ENCODE peak calls at places on chromosomes 16 and 17, in six cellular contexts. G is A549, J is Peyer's patch, Y is GM12878, E is esophagus squamous epithelium, C is thyroid gland. Q is an unnamed sample. For H3K4me1, the result is how much of the 10 kb centered on the place peaks cover.

GRCh38 chr16:20638711-20639335 is 58.7 kb downstream of the ACSM1 start:
- DNase-seq in C (no peak), Y (no peak), G (no peak), E (no peak), J (no peak), Q (no peak)

GRCh38 chr16:88759245-88759975 is 25.6 kb downstream of the PIEZO1 start:
- DNase-seq in J (no peak), C (no peak), G (no peak), Y (no peak), E (no peak), Q (peak)

GRCh38 chr17:8122923-8123694 is 797 bp downstream of the HES7 start:
- DNase-seq in E (no peak), Y (no peak), C (peak), G (peak), J (no peak), Q (no peak)

GRCh38 chr17:78717431-78717980 is 64.6 kb downstream of the CYTH1 start:
- DNase-seq in C (no peak), J (no peak), Y (no peak), E (no peak), G (peak), Q (no peak)

GRCh38 chr17:74148446-74148845 is 55.0 kb upstream of the RPL38 start:
- DNase-seq in G (no peak), Y (no peak), E (no peak), C (no peak), J (no peak), Q (no peak)

GRCh38 chr17:82734987-82735866 is at the start of gene FN3K:
- DNase-seq in G (peak), E (no peak), Y (no peak), J (peak), C (peak), Q (peak)

GRCh38 chr17:63960006-63960405 is 12.7 kb downstream of the SCN4A start:
- DNase-seq in Y (no peak), J (no peak), C (no peak), E (no peak), G (no peak), Q (no peak)

GRCh38 chr17:18889658-18890057 is 31.7 kb downstream of the PRPSAP2 start:
- DNase-seq in J (no peak), Y (no peak), C (peak), G (no peak), E (no peak), Q (no peak)

GRCh38 chr17:3693829-3694231 is 2.1 kb downstream of the P2RX5 start:
- DNase-seq in E (no peak), G (no peak), J (no peak), C (no peak), Y (peak), Q (no peak)

GRCh38 chr17:39650121-39650579 is 13.2 kb downstream of the STARD3 start:
- DNase-seq in G (no peak), E (no peak), J (no peak), C (no peak), Y (no peak), Q (no peak)

GRCh38 chr16:49281843-49282642 is 405 bp upstream of the CBLN1 start:
- DNase-seq in G (peak), E (no peak), Y (no peak), J (peak), C (peak), Q (peak)

GRCh38 chr16:85449885-85450245 is 163.3 kb upstream of the GSE1 start:
- DNase-seq in E (no peak), G (no peak), Y (no peak), J (no peak), C (no peak), Q (no peak)

GRCh38 chr16:27113341-27113841 is 46.7 kb downstream of the C16orf82 start:
- DNase-seq in J (peak), E (no peak), Y (peak), C (no peak), G (no peak), Q (no peak)

GRCh38 chr17:1532836-1533602 is 16.6 kb upstream of the INPP5K start:
- DNase-seq in E (no peak), Y (no peak), C (no peak), G (no peak), J (no peak), Q (no peak)

GRCh38 chr16:24775455-24775854 is 46.0 kb downstream of the TNRC6A start:
- DNase-seq in J (no peak), E (no peak), Y (no peak), C (no peak), G (no peak), Q (peak)

GRCh38 chr17:74842599-74843351 is 16.9 kb downstream of the GRIN2C start:
- DNase-seq in G (peak), C (peak), J (peak), Y (no peak), E (no peak), Q (peak)

GRCh38 chr16:57821149-57821971 is 19.1 kb upstream of the KIFC3 start:
- DNase-seq in J (no peak), G (no peak), C (no peak), Y (no peak), E (no peak), Q (no peak)

GRCh38 chr17:67476787-67477335 is 99.8 kb downstream of the PITPNC1 start:
- DNase-seq in J (no peak), E (no peak), Y (no peak), C (no peak), G (no peak), Q (no peak)

GRCh38 chr17:8698142-8699050 is 46.2 kb downstream of the CCDC42 start:
- DNase-seq in G (no peak), Y (no peak), E (no peak), J (no peak), C (peak), Q (no peak)

GRCh38 chr17:18038149-18038850 is 668 bp downstream of the ATPAF2 start:
- DNase-seq in G (no peak), Y (no peak), E (no peak), C (no peak), J (no peak), Q (no peak)

GRCh38 chr17:32185875-32186274 is 43.6 kb downstream of the RHOT1 start:
- DNase-seq in E (no peak), C (no peak), G (no peak), Y (no peak), J (no peak), Q (no peak)

GRCh38 chr17:76940293-76940692 is 72.1 kb downstream of the MGAT5B start:
- DNase-seq in Y (no peak), C (no peak), G (no peak), E (no peak), J (no peak), Q (no peak)

GRCh38 chr17:73255671-73256181 is 6.0 kb downstream of the CPSF4L start:
- DNase-seq in G (peak), Y (no peak), J (peak), E (no peak), C (peak), Q (peak)

GRCh38 chr17:11290814-11291213 is 49.8 kb downstream of the SHISA6 start:
- DNase-seq in E (no peak), C (no peak), Y (no peak), J (no peak), G (no peak), Q (no peak)

GRCh38 chr16:87496101-87496801 is 3.4 kb upstream of the ZCCHC14 start:
- DNase-seq in C (no peak), E (no peak), G (no peak), Y (peak), J (peak), Q (no peak)

GRCh38 chr16:19691161-19691850 is 26.7 kb downstream of the KNOP1 start:
- DNase-seq in E (no peak), C (peak), G (no peak), J (no peak), Y (no peak), Q (no peak)

GRCh38 chr16:77962689-77963088 is 59.7 kb upstream of the CLEC3A start:
- DNase-seq in G (no peak), E (no peak), Y (no peak), J (no peak), C (no peak), Q (no peak)

GRCh38 chr17:80070375-80071115 is 30.8 kb upstream of the GAA start:
- DNase-seq in G (no peak), Y (no peak), J (no peak), C (no peak), E (no peak), Q (no peak)

GRCh38 chr17:44884941-44885340 is 14.3 kb downstream of the EFTUD2 start:
- DNase-seq in G (no peak), Y (no peak), E (no peak), J (no peak), C (no peak), Q (no peak)

GRCh38 chr17:40598021-40598927 is 33.0 kb upstream of the CCR7 start:
- DNase-seq in G (no peak), E (no peak), J (no peak), C (no peak), Y (no peak), Q (no peak)

GRCh38 chr16:89033304-89033703 is 56.3 kb upstream of the CBFA2T3 start:
- DNase-seq in G (no peak), C (no peak), J (no peak), E (no peak), Y (no peak), Q (no peak)

GRCh38 chr17:74737299-74738050 is 419 bp downstream of the RAB37 start:
- DNase-seq in G (peak), Y (no peak), C (no peak), J (peak), E (no peak), Q (no peak)

GRCh38 chr17:41740506-41740905 is 6.1 kb upstream of the HAP1 start:
- DNase-seq in J (no peak), Y (no peak), C (no peak), E (no peak), G (no peak), Q (no peak)

GRCh38 chr17:11644265-11645212 is 46.3 kb downstream of the DNAH9 start:
- DNase-seq in E (no peak), J (peak), G (peak), C (peak), Y (no peak), Q (peak)

GRCh38 chr17:45640141-45640850 is 143.8 kb upstream of the CRHR1 start:
- DNase-seq in Y (peak), J (peak), G (peak), C (peak), E (no peak), Q (peak)

DNA sequence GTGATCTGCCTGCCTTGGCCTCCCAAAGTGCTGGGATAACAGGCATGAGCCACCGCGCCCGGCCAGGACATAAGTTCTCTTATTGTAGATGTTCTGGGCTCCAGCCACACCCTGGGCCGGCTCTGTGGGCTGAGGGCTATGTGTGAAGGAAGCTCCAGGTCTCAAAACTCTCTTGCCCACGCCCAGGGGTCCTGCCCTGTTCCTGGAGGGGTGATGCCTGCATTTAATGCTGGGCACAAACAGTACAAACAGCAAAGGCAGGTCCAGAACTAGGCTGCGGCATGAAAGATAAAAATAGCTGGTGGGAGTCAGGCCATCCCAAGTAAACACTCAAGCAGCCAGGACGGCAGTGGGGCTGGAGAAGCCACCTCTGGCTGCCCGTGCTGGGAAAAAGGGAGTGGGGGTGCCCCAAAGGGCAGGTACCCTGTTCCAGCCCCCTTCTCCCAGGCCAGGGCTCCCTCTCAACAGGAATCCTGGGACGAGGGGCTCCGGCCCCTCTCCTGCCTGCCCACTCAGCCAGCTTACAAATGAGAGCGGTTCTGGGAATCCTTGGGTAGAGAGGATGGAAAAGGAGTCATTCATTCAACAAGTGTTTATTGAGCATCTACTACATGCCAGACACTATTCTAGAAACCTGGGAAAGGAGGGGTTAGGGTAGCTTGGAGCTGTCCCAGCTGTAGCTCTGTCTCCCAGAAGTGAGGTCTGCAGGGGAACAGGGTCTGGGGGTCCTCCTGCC is 4.6 kb downstream of the TRIM47 start:
- DNase-seq in G (no peak), J (no peak), E (no peak), C (no peak), Y (no peak), Q (no peak)
- H3K4me1 ChIP-seq in G (half or more), J (half or more), E (half or more), C (half or more), Y (under half), Q (half or more)

DNA sequence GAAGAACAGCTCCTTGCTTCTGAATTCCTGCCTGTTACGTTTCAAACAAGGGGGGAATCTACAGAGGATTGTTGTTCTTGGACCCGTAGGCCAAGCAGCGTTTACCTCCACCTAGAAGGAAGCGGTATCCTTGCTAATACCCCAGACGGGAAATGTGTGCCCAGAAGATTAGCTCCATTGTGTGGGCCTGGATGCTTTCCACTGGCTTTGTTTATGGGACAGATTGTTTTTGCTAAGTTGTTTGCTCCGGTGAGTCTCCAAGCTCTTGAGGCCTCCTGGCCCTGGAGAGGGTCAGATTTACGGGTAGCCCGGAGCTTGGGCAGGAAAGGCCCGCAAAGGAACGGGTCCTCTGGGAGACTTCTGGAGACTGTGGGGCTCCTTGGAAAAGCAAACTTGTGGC is 28.4 kb upstream of the MRTFB start:
- DNase-seq in C (peak), E (no peak), G (no peak), J (no peak), Y (no peak), Q (no peak)
- TF ChIP-seq POLR2A in C (no peak), E (no peak), G (no peak), J (no peak), Y (no peak), Q (no peak)

GRCh38 chr17:21039839-21040575 is 2.8 kb downstream of the USP22 start:
- DNase-seq in E (no peak), C (no peak), G (peak), Y (no peak), J (no peak), Q (no peak)
- H3K27ac ChIP-seq in E (peak), C (peak), G (peak), Y (peak), J (peak), Q (peak)

GRCh38 chr16:2520097-2520783 is at the start of gene AMDHD2:
- DNase-seq in J (peak), E (peak), C (peak), G (peak), Y (peak), Q (peak)

GRCh38 chr16:2518823-2519710 is 1.1 kb upstream of the AMDHD2 start:
- DNase-seq in G (no peak), J (no peak), E (no peak), C (peak), Y (no peak), Q (no peak)

GRCh38 chr16:2519711-2520080 is 475 bp upstream of the AMDHD2 start:
- DNase-seq in E (no peak), G (no peak), J (no peak), C (no peak), Y (no peak), Q (no peak)

GRCh38 chr16:2516391-2517240 is 2.9 kb downstream of the ATP6V0C start:
- DNase-seq in J (no peak), G (no peak), Y (no peak), C (peak), E (no peak), Q (no peak)

DNA sequence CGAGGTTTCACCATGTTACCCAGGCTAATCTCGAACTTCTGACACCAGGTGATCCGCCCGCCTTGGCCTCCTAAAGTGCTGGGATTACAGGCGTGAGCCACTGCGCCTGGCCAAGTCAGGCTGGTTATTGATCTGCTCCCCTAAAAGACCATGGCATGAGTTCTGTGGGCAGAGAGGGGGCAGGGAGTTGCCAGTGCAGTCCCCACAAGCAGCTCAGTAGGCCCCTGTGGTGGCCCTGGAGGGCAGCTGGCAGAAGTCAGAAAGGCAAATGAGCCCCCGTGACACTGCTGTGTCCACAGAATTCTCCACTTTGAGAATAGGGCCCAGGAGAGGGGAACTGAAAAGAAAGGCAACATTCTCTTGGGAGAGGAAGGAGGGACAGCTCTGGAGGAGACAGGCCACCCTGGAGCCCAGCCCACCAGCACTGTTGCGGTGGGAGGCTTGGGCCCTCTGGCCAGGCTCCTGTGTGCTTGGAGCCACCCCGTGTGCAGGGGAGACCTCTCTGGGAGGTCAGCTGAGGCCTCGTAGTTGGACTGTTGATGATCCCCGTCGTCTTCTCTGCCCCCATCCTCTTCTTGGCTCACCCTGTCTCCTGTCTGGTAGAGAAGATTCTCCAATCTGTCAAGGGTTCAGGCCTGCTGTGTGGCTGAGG is 2.1 kb upstream of the AMDHD2 start:
- DNase-seq in J (no peak), C (peak), G (no peak), Y (no peak), E (no peak), Q (no peak)
- H3K4me1 ChIP-seq in J (half or more), C (half or more), G (under half), Y (under half), E (half or more), Q (half or more)

GRCh38 chr16:1509307-1510221 is 16.4 kb downstream of the TELO2 start:
- DNase-seq in C (no peak), G (no peak), J (no peak), E (no peak), Y (no peak), Q (no peak)
- TF ChIP-seq POLR2A in C (peak), G (no peak), J (no peak), E (no peak), Y (no peak), Q (no peak)

DNA sequence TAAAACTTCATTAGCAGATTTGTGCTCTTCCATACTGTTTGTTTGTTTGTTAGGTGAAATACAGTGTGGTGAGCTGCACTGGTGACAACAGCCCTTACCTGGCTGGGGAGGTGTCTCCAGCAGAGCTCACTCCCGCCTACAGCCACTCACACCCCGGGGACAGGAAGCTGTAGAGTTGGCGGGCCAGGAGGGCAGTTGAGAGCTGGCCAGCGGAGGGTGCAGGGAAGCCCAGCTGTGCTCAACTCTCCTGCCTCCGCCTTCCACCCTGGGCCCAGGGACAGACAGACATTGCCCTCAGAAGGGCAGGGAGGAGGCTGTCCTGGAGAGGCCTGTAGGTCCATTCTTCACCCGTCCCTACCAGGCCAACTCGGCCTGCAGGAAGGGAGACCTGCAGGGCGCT is 48.6 kb upstream of the PVALEF start:
- DNase-seq in J (no peak), C (no peak), E (no peak), G (no peak), Y (no peak), Q (peak)
- H3K27ac ChIP-seq in J (no peak), C (no peak), E (no peak), G (no peak), Y (no peak), Q (no peak)

Q was measured in stomach.